ENCODE peak calls at places on chromosome 2, in five cellular contexts. A is fibroblast of lung, O is lower leg skin, W is H9, T is mammary epithelial cell. P is an unnamed sample.

GRCh38 chr2:164835302-164835701 is 6.3 kb downstream of the COBLL1 start:
- DNase-seq in A (no peak), O (no peak), W (no peak), T (no peak), P (no peak)

GRCh38 chr2:96138146-96139145 is at the start of gene ASTL:
- DNase-seq in A (peak), O (peak), W (peak), T (peak), P (no peak)

GRCh38 chr2:39838589-39838988 is 59.5 kb upstream of the THUMPD2 start:
- DNase-seq in A (no peak), O (no peak), W (no peak), T (no peak), P (no peak)

GRCh38 chr2:85575739-85576138 is 1.6 kb upstream of the VAMP8 start:
- DNase-seq in A (no peak), O (no peak), W (no peak), T (no peak), P (no peak)

GRCh38 chr2:101655941-101656422 is 41.5 kb upstream of the MAP4K4 start:
- DNase-seq in A (peak), O (no peak), W (no peak), T (no peak), P (peak)

GRCh38 chr2:3805120-3805519 is 101.7 kb downstream of the DCDC2C start:
- DNase-seq in A (no peak), O (no peak), W (peak), T (no peak), P (no peak)

GRCh38 chr2:121309801-121310200 is 24.8 kb upstream of the TFCP2L1 start:
- DNase-seq in A (no peak), O (no peak), W (no peak), T (no peak), P (no peak)

GRCh38 chr2:17223171-17223570 is 295.1 kb downstream of the RAD51AP2 start:
- DNase-seq in A (peak), O (no peak), W (no peak), T (no peak), P (no peak)

GRCh38 chr2:127293386-127293757 is 572 bp downstream of the ERCC3 start:
- DNase-seq in A (no peak), O (no peak), W (no peak), T (peak), P (no peak)

GRCh38 chr2:45000921-45001628 is 8.2 kb downstream of the SIX2 start:
- DNase-seq in A (no peak), O (no peak), W (peak), T (no peak), P (no peak)

GRCh38 chr2:69340101-69340775 is 46.8 kb downstream of the GFPT1 start:
- DNase-seq in A (peak), O (no peak), W (no peak), T (no peak), P (no peak)

GRCh38 chr2:117859924-117860647 is 45.6 kb downstream of the DDX18 start:
- DNase-seq in A (no peak), O (no peak), W (no peak), T (no peak), P (no peak)

GRCh38 chr2:64626963-64627760 is 26.6 kb downstream of the SERTAD2 start:
- DNase-seq in A (no peak), O (no peak), W (peak), T (no peak), P (no peak)

GRCh38 chr2:42569116-42569711 is 782 bp downstream of the MTA3 start:
- DNase-seq in A (peak), O (no peak), W (no peak), T (peak), P (no peak)

GRCh38 chr2:69946351-69947077 is 14.9 kb downstream of the ASPRV1 start:
- DNase-seq in A (peak), O (no peak), W (no peak), T (peak), P (no peak)

GRCh38 chr2:240494194-240494793 is 58.8 kb downstream of the GPC1 start:
- DNase-seq in A (no peak), O (no peak), W (no peak), T (no peak), P (no peak)

GRCh38 chr2:219547621-219548020 is 3.8 kb downstream of the TMEM198 start:
- DNase-seq in A (no peak), O (no peak), W (no peak), T (no peak), P (no peak)

GRCh38 chr2:197239434-197239833 is 71.1 kb downstream of the ANKRD44 start:
- DNase-seq in A (no peak), O (no peak), W (no peak), T (no peak), P (no peak)

GRCh38 chr2:205655775-205656425 is 26.4 kb upstream of the NRP2 start:
- DNase-seq in A (no peak), O (no peak), W (no peak), T (no peak), P (no peak)

GRCh38 chr2:129782618-129782960 is 196.9 kb upstream of the RAB6C start:
- DNase-seq in A (no peak), O (no peak), W (no peak), T (no peak), P (no peak)

GRCh38 chr2:222903234-222904220 is 42.7 kb downstream of the ACSL3 start:
- DNase-seq in A (peak), O (peak), W (no peak), T (peak), P (no peak)

GRCh38 chr2:12119841-12120240 is 373.4 kb downstream of the LPIN1 start:
- DNase-seq in A (peak), O (no peak), W (no peak), T (no peak), P (no peak)

GRCh38 chr2:27886322-27886721 is 3.9 kb downstream of the RBKS start:
- DNase-seq in A (no peak), O (no peak), W (no peak), T (no peak), P (no peak)

GRCh38 chr2:2763998-2764355 is 432.9 kb upstream of the MYT1L start:
- DNase-seq in A (no peak), O (no peak), W (no peak), T (no peak), P (no peak)

GRCh38 chr2:46977899-46978298 is 62.3 kb upstream of the MCFD2 start:
- DNase-seq in A (no peak), O (no peak), W (no peak), T (no peak), P (no peak)

GRCh38 chr2:222960126-222960525 is 91.9 kb upstream of the KCNE4 start:
- DNase-seq in A (no peak), O (no peak), W (no peak), T (peak), P (no peak)

GRCh38 chr2:22952671-22953070 is 432.3 kb upstream of the KLHL29 start:
- DNase-seq in A (no peak), O (no peak), W (no peak), T (no peak), P (no peak)

GRCh38 chr2:64644240-64645013 is 9.3 kb downstream of the SERTAD2 start:
- DNase-seq in A (peak), O (peak), W (peak), T (peak), P (no peak)

GRCh38 chr2:4674007-4674406 is 970.6 kb downstream of the DCDC2C start:
- DNase-seq in A (no peak), O (no peak), W (no peak), T (no peak), P (no peak)

GRCh38 chr2:12261993-12262680 is 454.6 kb upstream of the TRIB2 start:
- DNase-seq in A (peak), O (no peak), W (no peak), T (no peak), P (no peak)

GRCh38 chr2:23286765-23287155 is 98.2 kb upstream of the KLHL29 start:
- DNase-seq in A (peak), O (peak), W (no peak), T (peak), P (no peak)

GRCh38 chr2:126408671-126409070 is 247.3 kb upstream of the GYPC start:
- DNase-seq in A (no peak), O (no peak), W (no peak), T (no peak), P (no peak)

GRCh38 chr2:72949045-72949444 is 31.7 kb downstream of the EMX1 start:
- DNase-seq in A (no peak), O (no peak), W (no peak), T (peak), P (no peak)

GRCh38 chr2:27032495-27033252 is at the start of gene TMEM214:
- DNase-seq in A (peak), O (peak), W (peak), T (peak), P (peak)

GRCh38 chr2:103179800-103180199 is 418.0 kb downstream of the TMEM182 start:
- DNase-seq in A (no peak), O (no peak), W (no peak), T (no peak), P (no peak)

GRCh38 chr2:142178604-142179003 is 47.8 kb upstream of the LRP1B start:
- DNase-seq in A (no peak), O (no peak), W (no peak), T (no peak), P (no peak)

GRCh38 chr2:142179686-142180085 is 48.9 kb upstream of the LRP1B start:
- DNase-seq in A (no peak), O (no peak), W (no peak), T (no peak), P (no peak)

GRCh38 chr2:142175917-142176316 is 45.1 kb upstream of the LRP1B start:
- DNase-seq in A (no peak), O (no peak), W (no peak), T (no peak), P (no peak)

GRCh38 chr2:142176941-142177340 is 46.1 kb upstream of the LRP1B start:
- DNase-seq in A (no peak), O (no peak), W (no peak), T (no peak), P (no peak)

GRCh38 chr2:142180820-142181533 is 50.2 kb upstream of the LRP1B start:
- DNase-seq in A (peak), O (no peak), W (peak), T (peak), P (no peak)
- TF ChIP-seq CTCF in A (peak), O (no peak), W (peak), T (peak), P (no peak)

DNA sequence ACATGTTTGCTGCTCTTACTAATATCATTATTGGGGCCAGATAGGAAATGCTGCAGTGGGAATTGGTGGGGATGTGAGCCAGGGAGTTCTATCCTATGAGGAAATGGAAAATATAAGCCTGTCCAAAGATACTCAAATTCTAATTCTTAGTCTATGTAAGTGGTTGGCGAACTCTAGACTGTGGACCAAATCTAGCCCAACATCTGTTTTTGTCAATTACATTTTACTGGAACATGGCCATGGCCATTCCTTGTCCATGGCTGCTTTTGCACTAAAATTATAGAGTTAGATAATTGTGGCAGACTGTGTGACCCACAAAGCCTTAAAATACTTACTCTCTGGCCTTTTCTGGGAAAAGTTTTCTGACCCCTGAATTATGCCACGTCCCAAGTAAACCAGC is 113.3 kb downstream of the MGAT5 start:
- DNase-seq in A (no peak), O (no peak), W (no peak), T (no peak), P (no peak)
- TF ChIP-seq CTCF in A (no peak), O (no peak), W (no peak), T (no peak), P (no peak)

GRCh38 chr2:84022810-84023431 is 436.2 kb downstream of the SUCLG1 start:
- DNase-seq in A (peak), O (peak), W (peak), T (peak), P (no peak)
- TF ChIP-seq CTCF in A (peak), O (no peak), W (peak), T (peak), P (peak)

DNA sequence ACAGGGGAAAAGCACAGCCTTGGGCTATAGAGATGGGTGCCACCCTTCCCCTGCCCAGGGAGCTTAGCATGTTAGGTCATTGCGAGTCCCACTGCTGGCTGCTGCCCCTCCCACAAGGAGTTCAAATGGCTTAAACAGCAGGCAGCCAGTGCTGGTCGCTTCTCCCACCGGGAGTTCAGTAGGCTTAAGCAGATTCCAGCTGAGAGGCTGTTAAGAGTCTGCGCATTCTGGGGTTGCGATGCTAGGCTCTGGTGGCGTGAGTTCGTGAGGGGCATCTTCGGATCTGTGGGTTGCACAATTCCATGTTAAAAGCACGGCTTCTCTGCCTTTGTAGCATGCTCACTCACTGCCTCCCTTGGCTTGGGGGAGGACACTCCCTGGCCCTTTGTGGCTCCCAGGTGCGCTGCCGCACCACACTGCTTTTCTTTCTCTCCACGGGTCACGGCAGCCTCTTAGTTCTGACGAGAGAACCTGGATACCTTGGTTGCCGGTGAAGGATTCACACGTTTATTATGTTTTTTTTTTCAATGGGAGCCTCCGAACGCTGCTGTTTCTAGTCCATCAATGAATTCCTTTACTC is 93.2 kb downstream of the UNC80 start:
- DNase-seq in A (no peak), O (no peak), W (peak), T (no peak), P (no peak)
- TF ChIP-seq CTCF in A (no peak), O (no peak), W (no peak), T (no peak), P (no peak)

GRCh38 chr2:230664844-230665243 is 47.8 kb upstream of the CAB39 start:
- DNase-seq in A (no peak), O (no peak), W (no peak), T (no peak), P (no peak)
- TF ChIP-seq CTCF in A (no peak), O (no peak), W (no peak), T (no peak), P (no peak)

GRCh38 chr2:199685669-199686068 is 165.3 kb downstream of the FTCDNL1 start:
- DNase-seq in A (no peak), O (no peak), W (no peak), T (no peak), P (no peak)

GRCh38 chr2:199684832-199685231 is 166.2 kb downstream of the FTCDNL1 start:
- DNase-seq in A (no peak), O (no peak), W (no peak), T (no peak), P (no peak)

GRCh38 chr2:199682001-199682400 is 169.0 kb downstream of the FTCDNL1 start:
- DNase-seq in A (no peak), O (no peak), W (no peak), T (no peak), P (no peak)

GRCh38 chr2:199680482-199680881 is 170.5 kb downstream of the FTCDNL1 start:
- DNase-seq in A (no peak), O (no peak), W (no peak), T (no peak), P (no peak)

DNA sequence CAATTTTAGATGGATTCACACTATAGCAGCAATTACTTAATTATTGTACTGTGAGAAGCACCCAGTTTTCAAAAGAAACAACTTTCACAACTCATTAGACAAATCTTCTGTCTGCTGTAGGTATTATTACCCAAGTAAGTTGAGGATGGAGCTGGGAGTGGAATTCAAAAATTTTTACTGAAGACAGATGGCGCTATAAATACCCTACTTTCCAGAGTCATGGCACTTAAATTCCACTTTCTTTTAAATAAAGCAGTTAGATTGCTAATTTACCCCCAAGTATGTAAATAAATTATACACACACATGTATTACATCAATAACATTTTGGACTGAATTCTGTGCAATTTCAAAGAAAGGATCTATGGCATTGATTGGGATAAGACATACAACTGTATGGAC is 166.8 kb downstream of the FTCDNL1 start:
- DNase-seq in A (no peak), O (no peak), W (no peak), T (no peak), P (no peak)
- TF ChIP-seq CTCF in A (no peak), O (no peak), W (peak), T (no peak), P (no peak)

GRCh38 chr2:227480528-227480927 is 8.6 kb downstream of the AGFG1 start:
- DNase-seq in A (no peak), O (no peak), W (no peak), T (no peak), P (no peak)

GRCh38 chr2:227477291-227477690 is 5.3 kb downstream of the AGFG1 start:
- DNase-seq in A (peak), O (no peak), W (no peak), T (no peak), P (no peak)

GRCh38 chr2:227482638-227483340 is 10.8 kb downstream of the AGFG1 start:
- DNase-seq in A (peak), O (no peak), W (no peak), T (peak), P (no peak)

GRCh38 chr2:227485429-227485828 is 13.5 kb downstream of the AGFG1 start:
- DNase-seq in A (no peak), O (no peak), W (no peak), T (no peak), P (no peak)

GRCh38 chr2:227479865-227480475 is 8.0 kb downstream of the AGFG1 start:
- DNase-seq in A (peak), O (no peak), W (no peak), T (no peak), P (no peak)
- TF ChIP-seq CTCF in A (peak), O (no peak), W (peak), T (no peak), P (peak)

DNA sequence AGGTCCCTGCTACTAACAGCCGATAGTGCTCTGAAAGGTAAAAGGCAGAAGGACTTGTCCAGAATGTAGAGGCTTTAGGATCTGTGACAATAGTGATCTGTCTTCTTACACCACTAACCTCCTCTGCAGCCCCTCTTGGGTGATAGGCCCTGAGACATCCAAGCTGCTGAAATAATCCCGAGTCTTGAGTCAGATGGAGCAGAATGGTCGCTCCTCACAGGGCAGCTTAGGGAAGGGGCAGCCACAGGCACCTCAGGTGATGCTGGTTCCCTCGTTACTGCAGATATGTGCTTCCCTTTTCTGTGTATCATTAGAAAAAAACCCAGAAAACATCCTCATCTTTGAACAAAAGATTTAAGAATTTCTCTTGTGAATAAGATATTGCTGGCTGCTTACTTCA is 157.1 kb upstream of the DLX2 start:
- DNase-seq in A (no peak), O (no peak), W (no peak), T (no peak), P (no peak)
- TF ChIP-seq CTCF in A (no peak), O (no peak), W (no peak), T (no peak), P (no peak)

GRCh38 chr2:232133078-232133477 is 171.6 kb downstream of the DIS3L2 start:
- DNase-seq in A (no peak), O (no peak), W (no peak), T (peak), P (no peak)
- TF ChIP-seq CTCF in A (no peak), O (no peak), W (peak), T (peak), P (no peak)